ENCODE peak calls at places on chromosomes 7 and 10, in five cellular contexts. F is stimulated activated CD4-positive, alpha-beta T cell treated with anti-CD3 and anti-CD28 coated beads, Interleukin-12 subunit alpha, Interleukin-12 subunit beta, amount 100 ng/mL, for 4 hours; E is HTR-8/SVneo; G is AG09319; O is GOT3. V is an unnamed sample.
A peak's percentile ranks its signal among the peaks of the same experiment; 100 is the strongest.

GRCh38 chr7:117010375-117011133 is 57.3 kb downstream of the ST7 start:
- DNase-seq in F (peak; percentile 12), E (no peak), G (no peak), O (no peak), V (no peak)

GRCh38 chr7:100884741-100885439 is 4.6 kb downstream of the UFSP1 start:
- DNase-seq in F (no peak), E (no peak), G (no peak), O (no peak), V (no peak)

GRCh38 chr10:129605986-129606518 is 139.0 kb downstream of the MGMT start:
- DNase-seq in F (no peak), E (no peak), G (no peak), O (no peak), V (no peak)

GRCh38 chr7:155901176-155901575 is 88.9 kb upstream of the SHH start:
- DNase-seq in F (no peak), E (no peak), G (no peak), O (no peak), V (no peak)

GRCh38 chr10:133225707-133226191 is 4.3 kb upstream of the UTF1 start:
- DNase-seq in F (no peak), E (no peak), G (no peak), O (no peak), V (no peak)

GRCh38 chr7:19284596-19285300 is 139.5 kb upstream of the FERD3L start:
- DNase-seq in F (no peak), E (no peak), G (no peak), O (no peak), V (no peak)

GRCh38 chr10:81873932-81874816 is 820 bp upstream of the NRG3 start:
- DNase-seq in F (no peak), E (no peak), G (no peak), O (no peak), V (no peak)

GRCh38 chr7:55044791-55045190 is 26.0 kb downstream of the EGFR start:
- DNase-seq in F (no peak), E (no peak), G (no peak), O (no peak), V (no peak)

GRCh38 chr10:1540144-1540543 is 197.2 kb downstream of the ADARB2 start:
- DNase-seq in F (no peak), E (no peak), G (no peak), O (no peak), V (no peak)

GRCh38 chr10:99419688-99420087 is 10.7 kb downstream of the GOT1 start:
- DNase-seq in F (no peak), E (no peak), G (no peak), O (no peak), V (no peak)

GRCh38 chr10:115939101-115939815 is 333.7 kb downstream of the GFRA1 start:
- DNase-seq in F (no peak), E (no peak), G (no peak), O (no peak), V (no peak)

GRCh38 chr10:36280396-36280795 is 638.3 kb upstream of the FZD8 start:
- DNase-seq in F (no peak), E (no peak), G (no peak), O (no peak), V (no peak)

GRCh38 chr10:119006451-119007210 is 22.9 kb upstream of the NANOS1 start:
- DNase-seq in F (no peak), E (peak; percentile 64), G (peak; percentile 89), O (peak; percentile 64), V (peak; percentile 87)

GRCh38 chr10:73810358-73810734 is 1.1 kb downstream of the NDST2 start:
- DNase-seq in F (no peak), E (no peak), G (no peak), O (no peak), V (no peak)

GRCh38 chr10:47290338-47290737 is 9.7 kb upstream of the GDF10 start:
- DNase-seq in F (no peak), E (no peak), G (no peak), O (no peak), V (peak; percentile 24)

GRCh38 chr10:73907841-73908517 is 3.0 kb upstream of the PLAU start:
- DNase-seq in F (no peak), E (no peak), G (no peak), O (no peak), V (peak; percentile 56)

V was measured in ascending aorta.